ENCODE peak calls at places on chromosomes 1 and 21, in nine cellular contexts. One of them, this sample, is unnamed.

GRCh38 chr1:40948741-40949528 is 30.6 kb upstream of the CTPS1 start:
- DNase-seq in NCI-H2081: peak
- DNase-seq in HTR-8/SVneo: peak
- DNase-seq in astrocyte: peak
- DNase-seq in activated CD8-positive, alpha-beta T cell treated with anti-CD3 and anti-CD28 coated beads for 36 hours: peak
- DNase-seq in HEK293T: peak
- DNase-seq in K562: peak
- DNase-seq in PC-3: peak
- DNase-seq in NCI-H1105: no peak
- DNase-seq in this sample: no peak

GRCh38 chr1:208851376-208851775 is 607.2 kb upstream of the PLXNA2 start:
- DNase-seq in HTR-8/SVneo: no peak
- DNase-seq in NCI-H2081: no peak
- DNase-seq in HEK293T: no peak
- DNase-seq in activated CD8-positive, alpha-beta T cell treated with anti-CD3 and anti-CD28 coated beads for 36 hours: no peak
- DNase-seq in K562: no peak
- DNase-seq in PC-3: no peak
- DNase-seq in NCI-H1105: no peak
- DNase-seq in astrocyte: no peak
- DNase-seq in this sample: no peak

GRCh38 chr1:21816602-21817302 is 4.7 kb downstream of the LDLRAD2 start:
- DNase-seq in HEK293T: no peak
- DNase-seq in K562: no peak
- DNase-seq in activated CD8-positive, alpha-beta T cell treated with anti-CD3 and anti-CD28 coated beads for 36 hours: no peak
- DNase-seq in astrocyte: peak
- DNase-seq in NCI-H2081: no peak
- DNase-seq in PC-3: peak
- DNase-seq in NCI-H1105: no peak
- DNase-seq in HTR-8/SVneo: peak
- DNase-seq in this sample: peak

GRCh38 chr1:11738783-11739182 is 2.8 kb downstream of the AGTRAP start:
- DNase-seq in HEK293T: no peak
- DNase-seq in NCI-H2081: no peak
- DNase-seq in NCI-H1105: no peak
- DNase-seq in astrocyte: no peak
- DNase-seq in K562: peak
- DNase-seq in HTR-8/SVneo: no peak
- DNase-seq in activated CD8-positive, alpha-beta T cell treated with anti-CD3 and anti-CD28 coated beads for 36 hours: no peak
- DNase-seq in PC-3: no peak
- DNase-seq in this sample: no peak

GRCh38 chr1:93617670-93618488 is 63.8 kb downstream of the BCAR3 start:
- DNase-seq in activated CD8-positive, alpha-beta T cell treated with anti-CD3 and anti-CD28 coated beads for 36 hours: no peak
- DNase-seq in HEK293T: no peak
- DNase-seq in astrocyte: no peak
- DNase-seq in HTR-8/SVneo: no peak
- DNase-seq in NCI-H1105: no peak
- DNase-seq in K562: no peak
- DNase-seq in NCI-H2081: no peak
- DNase-seq in PC-3: no peak
- DNase-seq in this sample: peak

GRCh38 chr21:42002421-42002958 is 7.7 kb downstream of the ZBTB21 start:
- DNase-seq in HTR-8/SVneo: peak
- DNase-seq in PC-3: peak
- DNase-seq in HEK293T: no peak
- DNase-seq in NCI-H2081: no peak
- DNase-seq in astrocyte: peak
- DNase-seq in activated CD8-positive, alpha-beta T cell treated with anti-CD3 and anti-CD28 coated beads for 36 hours: peak
- DNase-seq in K562: no peak
- DNase-seq in NCI-H1105: no peak
- DNase-seq in this sample: no peak

GRCh38 chr1:162704673-162705424 is 72.6 kb downstream of the DDR2 start:
- DNase-seq in PC-3: no peak
- DNase-seq in activated CD8-positive, alpha-beta T cell treated with anti-CD3 and anti-CD28 coated beads for 36 hours: no peak
- DNase-seq in astrocyte: no peak
- DNase-seq in HEK293T: no peak
- DNase-seq in NCI-H1105: no peak
- DNase-seq in HTR-8/SVneo: no peak
- DNase-seq in NCI-H2081: no peak
- DNase-seq in K562: no peak
- DNase-seq in this sample: no peak

GRCh38 chr1:111225717-111226400 is 1.7 kb upstream of the CHI3L2 start:
- DNase-seq in PC-3: no peak
- DNase-seq in NCI-H2081: no peak
- DNase-seq in activated CD8-positive, alpha-beta T cell treated with anti-CD3 and anti-CD28 coated beads for 36 hours: peak
- DNase-seq in K562: no peak
- DNase-seq in HEK293T: no peak
- DNase-seq in astrocyte: peak
- DNase-seq in HTR-8/SVneo: no peak
- DNase-seq in NCI-H1105: no peak
- DNase-seq in this sample: no peak

GRCh38 chr1:97297611-97298010 is 576.0 kb downstream of the PTBP2 start:
- DNase-seq in astrocyte: no peak
- DNase-seq in NCI-H2081: no peak
- DNase-seq in K562: no peak
- DNase-seq in NCI-H1105: no peak
- DNase-seq in activated CD8-positive, alpha-beta T cell treated with anti-CD3 and anti-CD28 coated beads for 36 hours: no peak
- DNase-seq in HEK293T: no peak
- DNase-seq in PC-3: no peak
- DNase-seq in HTR-8/SVneo: no peak
- DNase-seq in this sample: no peak

GRCh38 chr1:116832932-116833578 is 76.7 kb upstream of the PTGFRN start:
- DNase-seq in NCI-H1105: no peak
- DNase-seq in activated CD8-positive, alpha-beta T cell treated with anti-CD3 and anti-CD28 coated beads for 36 hours: no peak
- DNase-seq in PC-3: peak
- DNase-seq in HTR-8/SVneo: no peak
- DNase-seq in astrocyte: no peak
- DNase-seq in NCI-H2081: no peak
- DNase-seq in HEK293T: no peak
- DNase-seq in K562: no peak
- DNase-seq in this sample: no peak

GRCh38 chr21:45990741-45991605 is 9.4 kb downstream of the COL6A1 start:
- DNase-seq in activated CD8-positive, alpha-beta T cell treated with anti-CD3 and anti-CD28 coated beads for 36 hours: peak
- DNase-seq in HTR-8/SVneo: no peak
- DNase-seq in NCI-H1105: no peak
- DNase-seq in NCI-H2081: no peak
- DNase-seq in astrocyte: no peak
- DNase-seq in PC-3: no peak
- DNase-seq in HEK293T: no peak
- DNase-seq in K562: no peak
- DNase-seq in this sample: no peak

GRCh38 chr1:235511470-235512240 is 7.4 kb upstream of the B3GALNT2 start:
- DNase-seq in NCI-H1105: no peak
- DNase-seq in HEK293T: peak
- DNase-seq in HTR-8/SVneo: no peak
- DNase-seq in astrocyte: peak
- DNase-seq in NCI-H2081: no peak
- DNase-seq in activated CD8-positive, alpha-beta T cell treated with anti-CD3 and anti-CD28 coated beads for 36 hours: no peak
- DNase-seq in K562: peak
- DNase-seq in PC-3: no peak
- DNase-seq in this sample: no peak

GRCh38 chr1:108646661-108647269 is 14.1 kb downstream of the HENMT1 start:
- DNase-seq in HTR-8/SVneo: peak
- DNase-seq in activated CD8-positive, alpha-beta T cell treated with anti-CD3 and anti-CD28 coated beads for 36 hours: peak
- DNase-seq in PC-3: peak
- DNase-seq in NCI-H2081: no peak
- DNase-seq in HEK293T: no peak
- DNase-seq in NCI-H1105: no peak
- DNase-seq in astrocyte: peak
- DNase-seq in K562: peak
- DNase-seq in this sample: peak

GRCh38 chr1:226110249-226111108 is 48.0 kb downstream of the H3-3A start:
- DNase-seq in NCI-H1105: no peak
- DNase-seq in HTR-8/SVneo: peak
- DNase-seq in NCI-H2081: peak
- DNase-seq in astrocyte: peak
- DNase-seq in HEK293T: peak
- DNase-seq in K562: peak
- DNase-seq in PC-3: peak
- DNase-seq in activated CD8-positive, alpha-beta T cell treated with anti-CD3 and anti-CD28 coated beads for 36 hours: peak
- DNase-seq in this sample: peak

GRCh38 chr21:31713973-31714740 is 17.8 kb downstream of the SCAF4 start:
- DNase-seq in K562: peak
- DNase-seq in NCI-H2081: no peak
- DNase-seq in PC-3: peak
- DNase-seq in HTR-8/SVneo: no peak
- DNase-seq in HEK293T: no peak
- DNase-seq in NCI-H1105: no peak
- DNase-seq in astrocyte: peak
- DNase-seq in activated CD8-positive, alpha-beta T cell treated with anti-CD3 and anti-CD28 coated beads for 36 hours: no peak
- DNase-seq in this sample: no peak

GRCh38 chr1:152912900-152913299 is 4.6 kb downstream of the IVL start:
- DNase-seq in astrocyte: no peak
- DNase-seq in PC-3: no peak
- DNase-seq in NCI-H2081: no peak
- DNase-seq in HTR-8/SVneo: no peak
- DNase-seq in K562: no peak
- DNase-seq in HEK293T: no peak
- DNase-seq in NCI-H1105: no peak
- DNase-seq in activated CD8-positive, alpha-beta T cell treated with anti-CD3 and anti-CD28 coated beads for 36 hours: no peak
- DNase-seq in this sample: no peak

GRCh38 chr1:115642168-115643072 is 650 bp downstream of the VANGL1 start:
- DNase-seq in HTR-8/SVneo: peak
- DNase-seq in HEK293T: peak
- DNase-seq in astrocyte: peak
- DNase-seq in NCI-H1105: peak
- DNase-seq in NCI-H2081: no peak
- DNase-seq in activated CD8-positive, alpha-beta T cell treated with anti-CD3 and anti-CD28 coated beads for 36 hours: peak
- DNase-seq in K562: peak
- DNase-seq in PC-3: peak
- DNase-seq in this sample: peak

GRCh38 chr1:43797926-43798325 is 90.6 kb downstream of the ST3GAL3 start:
- DNase-seq in HTR-8/SVneo: no peak
- DNase-seq in HEK293T: no peak
- DNase-seq in NCI-H1105: no peak
- DNase-seq in K562: no peak
- DNase-seq in NCI-H2081: no peak
- DNase-seq in activated CD8-positive, alpha-beta T cell treated with anti-CD3 and anti-CD28 coated beads for 36 hours: no peak
- DNase-seq in astrocyte: no peak
- DNase-seq in PC-3: no peak
- DNase-seq in this sample: no peak

GRCh38 chr1:185398022-185398421 is 81.0 kb upstream of the IVNS1ABP start:
- DNase-seq in NCI-H2081: no peak
- DNase-seq in astrocyte: no peak
- DNase-seq in HEK293T: no peak
- DNase-seq in PC-3: no peak
- DNase-seq in NCI-H1105: no peak
- DNase-seq in K562: no peak
- DNase-seq in HTR-8/SVneo: no peak
- DNase-seq in activated CD8-positive, alpha-beta T cell treated with anti-CD3 and anti-CD28 coated beads for 36 hours: peak
- DNase-seq in this sample: no peak

GRCh38 chr21:39715804-39716397 is 29.1 kb upstream of the IGSF5 start:
- DNase-seq in NCI-H2081: peak
- DNase-seq in K562: peak
- DNase-seq in NCI-H1105: peak
- DNase-seq in astrocyte: no peak
- DNase-seq in PC-3: peak
- DNase-seq in activated CD8-positive, alpha-beta T cell treated with anti-CD3 and anti-CD28 coated beads for 36 hours: peak
- DNase-seq in HTR-8/SVneo: peak
- DNase-seq in HEK293T: peak
- DNase-seq in this sample: peak

GRCh38 chr1:32066489-32066873 is 6.3 kb upstream of the TMEM39B start:
- DNase-seq in HEK293T: no peak
- DNase-seq in PC-3: peak
- DNase-seq in NCI-H2081: no peak
- DNase-seq in activated CD8-positive, alpha-beta T cell treated with anti-CD3 and anti-CD28 coated beads for 36 hours: no peak
- DNase-seq in HTR-8/SVneo: peak
- DNase-seq in NCI-H1105: no peak
- DNase-seq in K562: peak
- DNase-seq in astrocyte: peak
- DNase-seq in this sample: no peak

GRCh38 chr1:97304366-97304765 is 582.8 kb downstream of the PTBP2 start:
- DNase-seq in HTR-8/SVneo: no peak
- DNase-seq in astrocyte: no peak
- DNase-seq in NCI-H2081: no peak
- DNase-seq in PC-3: no peak
- DNase-seq in activated CD8-positive, alpha-beta T cell treated with anti-CD3 and anti-CD28 coated beads for 36 hours: no peak
- DNase-seq in HEK293T: no peak
- DNase-seq in NCI-H1105: no peak
- DNase-seq in K562: no peak
- DNase-seq in this sample: no peak

GRCh38 chr1:4106731-4107130 is 206.7 kb upstream of the C1orf174 start:
- DNase-seq in astrocyte: no peak
- DNase-seq in activated CD8-positive, alpha-beta T cell treated with anti-CD3 and anti-CD28 coated beads for 36 hours: no peak
- DNase-seq in HTR-8/SVneo: no peak
- DNase-seq in PC-3: no peak
- DNase-seq in NCI-H2081: no peak
- DNase-seq in NCI-H1105: no peak
- DNase-seq in HEK293T: no peak
- DNase-seq in K562: no peak
- DNase-seq in this sample: no peak

GRCh38 chr1:93013311-93014091 is 52.2 kb upstream of the DIPK1A start:
- DNase-seq in K562: no peak
- DNase-seq in activated CD8-positive, alpha-beta T cell treated with anti-CD3 and anti-CD28 coated beads for 36 hours: no peak
- DNase-seq in PC-3: peak
- DNase-seq in NCI-H2081: no peak
- DNase-seq in HTR-8/SVneo: no peak
- DNase-seq in HEK293T: no peak
- DNase-seq in astrocyte: peak
- DNase-seq in NCI-H1105: no peak
- DNase-seq in this sample: no peak

GRCh38 chr21:43817157-43818086 is 28.0 kb downstream of the RRP1 start:
- DNase-seq in K562: no peak
- DNase-seq in PC-3: no peak
- DNase-seq in activated CD8-positive, alpha-beta T cell treated with anti-CD3 and anti-CD28 coated beads for 36 hours: no peak
- DNase-seq in HEK293T: no peak
- DNase-seq in astrocyte: no peak
- DNase-seq in NCI-H1105: no peak
- DNase-seq in HTR-8/SVneo: no peak
- DNase-seq in NCI-H2081: no peak
- DNase-seq in this sample: no peak

GRCh38 chr1:19974822-19975416 is 4.5 kb downstream of the PLA2G2A start:
- DNase-seq in NCI-H2081: peak
- DNase-seq in activated CD8-positive, alpha-beta T cell treated with anti-CD3 and anti-CD28 coated beads for 36 hours: peak
- DNase-seq in NCI-H1105: peak
- DNase-seq in K562: peak
- DNase-seq in HEK293T: peak
- DNase-seq in HTR-8/SVneo: peak
- DNase-seq in PC-3: peak
- DNase-seq in astrocyte: peak
- DNase-seq in this sample: peak

GRCh38 chr1:56190975-56191768 is 388.2 kb downstream of the PLPP3 start:
- DNase-seq in K562: no peak
- DNase-seq in HEK293T: no peak
- DNase-seq in NCI-H2081: no peak
- DNase-seq in HTR-8/SVneo: no peak
- DNase-seq in activated CD8-positive, alpha-beta T cell treated with anti-CD3 and anti-CD28 coated beads for 36 hours: no peak
- DNase-seq in NCI-H1105: no peak
- DNase-seq in PC-3: peak
- DNase-seq in astrocyte: peak
- DNase-seq in this sample: no peak

GRCh38 chr1:180288232-180288818 is 58.3 kb downstream of the LHX4 start:
- DNase-seq in astrocyte: no peak
- DNase-seq in K562: peak
- DNase-seq in PC-3: no peak
- DNase-seq in HEK293T: no peak
- DNase-seq in NCI-H1105: no peak
- DNase-seq in NCI-H2081: no peak
- DNase-seq in activated CD8-positive, alpha-beta T cell treated with anti-CD3 and anti-CD28 coated beads for 36 hours: no peak
- DNase-seq in HTR-8/SVneo: no peak
- DNase-seq in this sample: no peak

GRCh38 chr1:78918157-78918556 is 88.4 kb downstream of the ADGRL4 start:
- DNase-seq in PC-3: no peak
- DNase-seq in K562: no peak
- DNase-seq in NCI-H2081: no peak
- DNase-seq in NCI-H1105: no peak
- DNase-seq in HEK293T: no peak
- DNase-seq in activated CD8-positive, alpha-beta T cell treated with anti-CD3 and anti-CD28 coated beads for 36 hours: no peak
- DNase-seq in HTR-8/SVneo: no peak
- DNase-seq in astrocyte: peak
- DNase-seq in this sample: no peak

This sample was measured in HuH-7.5.